ENCODE peak calls at places on chromosomes 12 and 14, in seven cellular contexts. S is GM23338, G is PC-3, H is neural progenitor cell, D is SK-N-SH, W is GM23248, B is PC-9. M is an unnamed sample. For H3F3A, the result is how much of the 10 kb centered on the place peaks cover.

GRCh38 chr14:89841855-89842254 is 112.7 kb downstream of the EFCAB11 start:
- DNase-seq in S (peak), G (no peak), H (no peak), D (no peak), W (no peak), B (no peak), M (no peak)

GRCh38 chr12:90152897-90153624 is 444.4 kb upstream of the ATP2B1 start:
- DNase-seq in S (no peak), G (peak), H (peak), D (no peak), W (peak), B (no peak), M (no peak)

GRCh38 chr12:112803620-112804279 is 12.2 kb downstream of the RPH3A start:
- DNase-seq in S (peak), G (no peak), H (no peak), D (no peak), W (no peak), B (no peak), M (no peak)

GRCh38 chr12:66247741-66248140 is 54.6 kb upstream of the HELB start:
- DNase-seq in S (no peak), G (no peak), H (no peak), D (no peak), W (peak), B (no peak), M (no peak)

GRCh38 chr14:54647378-54647777 is 80.5 kb downstream of the SAMD4A start:
- DNase-seq in S (no peak), G (peak), H (no peak), D (no peak), W (no peak), B (no peak), M (no peak)

GRCh38 chr12:130765186-130765659 is 49.1 kb upstream of the RIMBP2 start:
- DNase-seq in S (no peak), G (peak), H (no peak), D (no peak), W (peak), B (no peak), M (no peak)

GRCh38 chr12:29725587-29726320 is 58.0 kb downstream of the TMTC1 start:
- DNase-seq in S (no peak), G (no peak), H (no peak), D (peak), W (peak), B (no peak), M (no peak)

GRCh38 chr12:44225128-44225527 is 389.2 kb downstream of the TMEM117 start:
- DNase-seq in S (no peak), G (no peak), H (no peak), D (no peak), W (no peak), B (no peak), M (no peak)

GRCh38 chr14:56888274-56888673 is 78.0 kb upstream of the OTX2 start:
- DNase-seq in S (peak), G (no peak), H (peak), D (no peak), W (no peak), B (no peak), M (no peak)

GRCh38 chr12:27604431-27604830 is 80.4 kb downstream of the PPFIBP1 start:
- DNase-seq in S (no peak), G (no peak), H (no peak), D (no peak), W (no peak), B (no peak), M (no peak)

GRCh38 chr12:66087365-66087943 is 43.1 kb downstream of the LLPH start:
- DNase-seq in S (peak), G (peak), H (peak), D (peak), W (peak), B (no peak), M (peak)

GRCh38 chr12:45986646-45987338 is 3.6 kb downstream of the SCAF11 start:
- DNase-seq in S (no peak), G (no peak), H (no peak), D (no peak), W (peak), B (no peak), M (no peak)

GRCh38 chr14:101121399-101122113 is 218.0 kb upstream of the RTL1 start:
- DNase-seq in S (no peak), G (no peak), H (no peak), D (peak), W (no peak), B (no peak), M (no peak)

GRCh38 chr12:59432057-59432456 is 163.8 kb upstream of the SLC16A7 start:
- DNase-seq in S (no peak), G (no peak), H (no peak), D (no peak), W (no peak), B (no peak), M (no peak)

GRCh38 chr12:98475565-98475908 is 39.9 kb upstream of the TMPO start:
- DNase-seq in S (no peak), G (no peak), H (no peak), D (no peak), W (no peak), B (no peak), M (no peak)
- H3F3A ChIP-seq in S (under half), G (under half), H (under half), D (under half), W (under half), B (under half), M (under half)

DNA sequence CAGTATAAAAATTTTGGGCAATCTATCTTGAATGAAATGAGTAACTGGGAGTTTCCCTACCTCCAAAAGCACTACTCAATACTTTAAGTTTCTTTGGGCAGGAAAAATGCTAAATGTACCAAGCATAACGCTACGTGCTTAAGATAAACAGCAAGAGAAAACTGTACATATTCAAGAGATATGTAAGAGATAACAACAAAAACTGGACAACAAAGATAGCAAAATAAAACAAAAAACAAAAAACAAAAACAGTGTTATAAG is 20.0 kb downstream of the PTGES3 start:
- DNase-seq in S (no peak), G (no peak), H (no peak), D (no peak), W (no peak), B (no peak), M (no peak)
- H3F3A ChIP-seq in S (under half), G (under half), H (half or more), D (under half), W (under half), B (half or more), M (under half)

DNA sequence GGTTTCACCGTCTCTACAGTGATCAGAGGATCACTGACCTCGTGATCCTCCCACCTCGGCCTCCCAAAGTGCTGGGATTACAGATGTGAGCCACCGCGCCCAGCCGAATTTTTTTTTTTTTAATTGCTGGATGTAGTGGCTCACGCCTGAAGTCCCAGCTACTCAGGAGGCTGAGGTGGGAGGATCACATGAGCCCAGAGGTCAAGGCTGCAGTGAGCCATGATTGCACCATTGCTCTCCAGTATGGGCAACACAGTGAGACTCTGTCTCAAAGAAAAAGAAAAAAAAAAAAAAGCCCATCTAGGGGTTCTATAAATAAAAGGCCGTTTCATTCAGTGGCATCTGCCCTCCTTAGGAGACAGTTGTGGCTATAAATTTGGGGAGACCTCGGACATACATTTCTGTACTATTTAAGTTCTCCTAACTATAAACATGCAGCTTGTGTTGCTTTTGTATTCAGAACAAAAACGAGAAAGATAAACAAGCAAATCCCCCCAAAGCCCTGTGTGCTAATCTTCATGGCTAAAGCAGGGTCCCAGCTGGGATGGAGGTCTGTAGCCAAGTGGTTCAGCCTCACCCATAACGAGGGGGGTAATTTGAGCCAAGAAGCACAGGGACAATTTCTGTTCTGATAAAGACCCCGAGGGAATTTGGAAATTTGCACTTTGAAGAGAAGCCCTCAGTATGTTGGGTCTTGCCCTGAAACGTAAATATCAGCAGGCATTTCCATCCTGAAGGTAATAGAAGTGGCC is 35.0 kb upstream of the BCL7A start:
- DNase-seq in S (no peak), G (no peak), H (no peak), D (no peak), W (no peak), B (no peak), M (no peak)
- H3F3A ChIP-seq in S (under half), G (under half), H (under half), D (under half), W (under half), B (under half), M (under half)

DNA sequence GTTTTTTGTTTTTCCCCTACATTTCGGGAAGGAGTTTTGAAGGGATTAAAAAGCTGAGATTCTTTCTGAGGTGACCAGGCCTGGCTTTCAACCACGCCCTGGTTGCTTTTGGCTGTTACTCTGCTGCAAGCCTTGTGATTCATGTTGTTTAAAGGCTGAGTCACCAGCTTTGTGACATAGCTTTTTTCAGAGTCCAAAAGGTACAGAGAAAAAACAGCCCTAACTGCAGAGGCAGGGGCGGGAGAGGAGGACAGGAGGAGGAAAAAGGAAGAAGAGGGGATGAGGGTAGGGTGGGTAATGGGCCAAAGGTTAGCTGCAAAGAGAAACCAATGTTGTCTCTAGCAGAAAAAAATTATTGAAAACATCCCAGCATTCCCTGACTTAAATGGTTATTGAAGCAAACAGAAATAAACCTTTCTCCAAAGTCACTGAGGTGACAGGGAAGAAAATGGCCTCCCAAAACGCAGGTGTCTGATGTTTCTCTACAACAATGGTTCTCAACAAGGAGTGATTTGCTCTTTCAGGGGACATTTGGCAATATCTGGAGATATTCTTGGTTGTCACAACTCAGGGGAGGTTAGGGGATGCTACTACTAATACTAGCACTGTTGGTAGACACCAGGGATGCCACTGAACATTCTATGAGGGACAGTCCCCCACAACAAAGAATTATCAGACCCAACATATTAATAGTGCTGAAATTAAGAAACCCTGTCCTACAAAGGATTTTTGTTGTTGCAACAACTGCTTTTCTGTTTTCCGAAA is 2.1 kb upstream of the UBC start:
- DNase-seq in S (peak), G (peak), H (peak), D (no peak), W (peak), B (peak), M (peak)
- H3F3A ChIP-seq in S (under half), G (under half), H (half or more), D (under half), W (half or more), B (half or more), M (half or more)

DNA sequence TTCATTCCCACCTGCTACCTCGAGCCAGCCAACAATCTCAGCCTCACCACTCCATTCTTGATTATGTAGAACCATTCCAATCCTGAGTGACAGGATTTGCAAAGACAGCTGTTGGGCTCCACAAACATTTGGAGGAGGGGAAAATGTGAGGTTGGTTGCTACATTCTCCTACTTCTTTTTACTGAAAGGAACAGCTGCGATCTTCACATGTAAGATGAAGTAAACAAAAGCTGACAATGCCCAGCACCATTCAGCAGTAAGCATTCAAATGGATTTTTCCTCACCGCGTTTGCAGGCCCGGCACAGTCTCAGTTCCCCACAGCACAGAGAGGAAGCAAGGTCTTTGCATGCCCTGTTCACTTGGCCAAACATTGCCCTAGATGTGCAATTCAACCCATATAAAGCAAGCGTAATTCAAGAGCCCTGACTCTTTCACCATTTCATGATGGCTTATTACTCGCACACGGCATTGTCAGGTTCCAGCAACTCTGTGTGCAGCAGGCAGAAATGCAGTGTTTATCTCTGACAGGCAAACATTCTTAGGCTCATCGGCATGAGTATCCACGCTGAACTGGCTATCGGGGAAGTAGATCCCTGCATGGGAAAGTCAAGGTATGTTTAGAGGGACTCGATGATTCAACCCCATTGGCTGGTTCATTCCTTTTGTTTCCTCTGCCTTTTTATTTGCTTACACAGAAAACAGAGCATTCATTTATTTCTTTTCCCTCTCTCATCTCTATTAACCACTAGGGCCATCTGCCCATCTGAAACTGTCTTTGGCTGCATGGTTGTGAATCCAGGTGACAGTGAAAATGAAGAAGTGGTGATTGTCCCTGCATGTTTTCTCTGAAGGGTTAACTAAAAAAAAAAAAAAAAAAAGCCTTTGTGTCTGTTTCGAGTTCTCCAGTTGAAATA is 236.1 kb upstream of the PLEKHG7 start:
- DNase-seq in S (peak), G (no peak), H (peak), D (no peak), W (no peak), B (no peak), M (peak)
- H3F3A ChIP-seq in S (under half), G (under half), H (under half), D (under half), W (under half), B (under half), M (half or more)

GRCh38 chr14:103694572-103695026 is 20.7 kb downstream of the XRCC3 start:
- DNase-seq in S (peak), G (no peak), H (no peak), D (no peak), W (no peak), B (no peak), M (no peak)

GRCh38 chr14:103697196-103697595 is 18.1 kb downstream of the XRCC3 start:
- DNase-seq in S (no peak), G (no peak), H (no peak), D (no peak), W (no peak), B (no peak), M (no peak)

GRCh38 chr14:103696027-103696402 is 19.2 kb downstream of the XRCC3 start:
- DNase-seq in S (no peak), G (no peak), H (no peak), D (peak), W (no peak), B (no peak), M (no peak)

GRCh38 chr14:103696466-103697071 is 18.7 kb downstream of the XRCC3 start:
- DNase-seq in S (no peak), G (no peak), H (no peak), D (no peak), W (peak), B (no peak), M (no peak)

DNA sequence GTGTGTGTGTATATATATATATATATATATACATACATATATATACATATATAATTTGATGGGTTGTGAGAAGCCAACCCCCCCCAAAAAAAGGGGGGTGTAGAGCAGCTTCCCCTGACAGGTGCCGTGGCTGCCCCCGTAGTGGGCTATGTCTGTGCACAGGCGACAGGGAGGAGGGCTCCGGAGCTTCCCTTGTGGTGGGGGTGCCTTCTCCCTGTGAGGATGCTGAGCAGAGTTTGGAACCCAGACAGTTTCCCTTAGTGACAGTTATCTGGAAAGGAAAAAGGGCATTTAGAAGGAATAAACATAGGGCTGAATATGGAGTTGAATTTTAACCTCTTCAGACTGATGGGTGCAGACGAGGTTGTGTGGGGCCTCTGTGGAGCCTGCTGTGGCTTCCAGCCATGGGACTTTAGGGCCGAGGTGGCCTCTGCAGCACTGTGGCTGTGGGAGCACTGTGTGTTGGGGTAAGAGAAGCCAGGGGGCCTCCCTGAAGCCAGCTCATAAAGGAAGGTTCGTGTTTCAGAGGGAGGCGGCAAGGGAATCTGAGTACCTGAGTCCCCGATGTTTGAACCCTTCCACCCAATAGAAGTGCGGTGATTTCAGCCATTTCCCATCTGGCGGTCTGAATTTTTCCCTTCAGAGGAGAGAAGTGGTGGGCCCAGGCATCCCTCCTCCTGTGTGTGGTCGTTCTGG is 19.8 kb downstream of the XRCC3 start:
- DNase-seq in S (no peak), G (no peak), H (no peak), D (peak), W (no peak), B (no peak), M (no peak)
- H3F3A ChIP-seq in S (under half), G (under half), H (under half), D (under half), W (under half), B (half or more), M (under half)

DNA sequence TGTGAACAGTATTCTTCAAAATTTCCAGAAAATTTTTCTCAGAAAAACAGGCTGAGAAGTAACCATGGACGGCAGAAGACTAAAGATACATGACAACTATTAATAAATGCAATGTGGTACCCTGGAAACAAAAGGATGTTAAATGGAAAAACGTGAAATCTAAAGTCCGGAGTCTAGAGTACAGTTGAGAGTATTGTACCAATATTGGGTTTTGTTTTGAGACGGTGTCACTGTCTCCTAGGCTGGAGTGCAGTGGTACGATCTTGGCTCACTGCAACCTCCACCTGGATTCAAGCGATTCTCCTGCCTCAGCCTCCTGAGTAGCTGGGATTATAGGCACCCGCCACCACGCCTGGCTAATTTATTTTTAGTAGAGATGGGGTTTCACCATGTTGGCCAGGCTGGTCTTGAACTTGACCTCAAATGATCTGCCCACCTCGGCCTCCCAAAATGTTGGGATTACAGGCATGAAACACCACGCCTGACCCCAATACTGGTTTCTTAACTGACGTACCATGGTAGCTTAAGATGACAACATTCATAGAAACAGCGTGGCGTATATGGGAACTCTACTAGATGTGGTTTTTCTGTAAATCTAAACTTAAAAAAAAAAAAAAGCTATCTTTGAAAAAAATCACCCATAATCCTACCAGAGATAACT is 16.8 kb upstream of the TDG start:
- DNase-seq in S (no peak), G (no peak), H (no peak), D (no peak), W (no peak), B (no peak), M (no peak)
- H3F3A ChIP-seq in S (half or more), G (under half), H (half or more), D (half or more), W (half or more), B (half or more), M (half or more)

DNA sequence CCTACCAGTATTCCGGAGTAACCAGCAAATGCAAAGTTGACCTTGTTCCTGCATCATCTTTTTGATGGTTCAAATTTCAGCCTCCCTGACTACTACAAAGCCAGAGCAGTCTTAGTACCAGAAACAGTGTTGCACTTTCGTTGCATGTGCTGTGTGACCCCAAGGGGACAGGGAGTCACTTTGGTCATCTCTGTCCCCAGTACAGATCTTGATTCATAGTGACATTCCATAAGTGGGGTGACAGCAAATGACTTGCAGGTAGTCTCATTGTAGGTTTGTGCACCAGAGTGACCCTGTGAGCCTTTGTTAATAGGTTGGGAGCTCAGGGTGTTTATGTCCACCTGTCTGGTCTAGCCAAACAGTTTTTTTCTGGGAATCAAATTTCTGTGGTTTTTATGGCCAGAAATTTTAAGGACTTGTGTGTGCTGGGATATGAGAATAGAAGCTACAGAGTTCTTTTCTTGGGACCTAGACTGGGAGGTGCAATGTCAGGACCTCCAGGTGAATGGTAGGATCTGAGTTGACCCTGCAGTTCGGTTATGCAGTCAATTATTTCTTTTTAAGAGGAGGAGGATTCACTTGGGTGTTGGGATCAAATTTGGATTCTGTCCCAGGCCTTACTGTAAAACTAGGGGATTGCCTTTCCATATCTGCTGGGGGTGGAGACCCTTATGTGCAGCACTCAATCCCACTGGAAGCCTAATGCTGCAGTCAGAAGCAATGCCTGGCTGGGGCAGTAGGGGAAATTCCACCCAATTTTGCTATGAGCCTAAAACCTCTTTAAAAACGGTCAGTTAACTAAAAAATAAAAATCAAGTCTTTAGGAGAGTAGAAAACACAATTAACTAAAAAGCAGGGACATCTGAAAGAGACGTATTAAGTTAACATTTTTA is 10.1 kb downstream of the EIF5 start:
- DNase-seq in S (no peak), G (no peak), H (no peak), D (no peak), W (no peak), B (no peak), M (no peak)
- H3F3A ChIP-seq in S (half or more), G (under half), H (half or more), D (half or more), W (half or more), B (half or more), M (under half)